ENCODE peak calls at places on chromosome 14, in six cellular contexts. One of them, this sample, is unnamed.

GRCh38 chr14:49972199-49972671 is 79.4 kb downstream of the ARF6 start:
- DNase-seq in adrenal gland: no peak
- DNase-seq in Caco-2: no peak
- DNase-seq in GM23338: no peak
- DNase-seq in AG10803: peak; percentile 82
- DNase-seq in HepG2: no peak
- DNase-seq in this sample: peak; percentile 79

GRCh38 chr14:60241091-60241490 is 7.9 kb upstream of the PPM1A start:
- DNase-seq in adrenal gland: no peak
- DNase-seq in Caco-2: no peak
- DNase-seq in GM23338: no peak
- DNase-seq in AG10803: no peak
- DNase-seq in HepG2: no peak
- DNase-seq in this sample: no peak

GRCh38 chr14:20712900-20713299 is 24.3 kb downstream of the ANG start:
- DNase-seq in adrenal gland: no peak
- DNase-seq in Caco-2: no peak
- DNase-seq in GM23338: no peak
- DNase-seq in AG10803: no peak
- DNase-seq in HepG2: no peak
- DNase-seq in this sample: no peak

GRCh38 chr14:94158239-94158888 is 15.8 kb upstream of the PPP4R4 start:
- DNase-seq in adrenal gland: no peak
- DNase-seq in Caco-2: no peak
- DNase-seq in GM23338: no peak
- DNase-seq in AG10803: no peak
- DNase-seq in HepG2: no peak
- DNase-seq in this sample: no peak

GRCh38 chr14:75290851-75291250 is 12.2 kb downstream of the FOS start:
- DNase-seq in adrenal gland: peak; percentile 25
- DNase-seq in Caco-2: no peak
- DNase-seq in GM23338: no peak
- DNase-seq in AG10803: no peak
- DNase-seq in HepG2: no peak
- DNase-seq in this sample: no peak

GRCh38 chr14:100067971-100068959 is 3.0 kb downstream of the EVL start:
- DNase-seq in adrenal gland: peak; percentile 64
- DNase-seq in Caco-2: no peak
- DNase-seq in GM23338: no peak
- DNase-seq in AG10803: no peak
- DNase-seq in HepG2: no peak
- DNase-seq in this sample: peak; percentile 34

GRCh38 chr14:64266206-64266605 is 28.0 kb downstream of the ESR2 start:
- DNase-seq in adrenal gland: no peak
- DNase-seq in Caco-2: no peak
- DNase-seq in GM23338: no peak
- DNase-seq in AG10803: peak; percentile 45
- DNase-seq in HepG2: no peak
- DNase-seq in this sample: no peak

GRCh38 chr14:101509730-101510371 is 51.4 kb upstream of the DIO3 start:
- DNase-seq in adrenal gland: no peak
- DNase-seq in Caco-2: no peak
- DNase-seq in GM23338: no peak
- DNase-seq in AG10803: no peak
- DNase-seq in HepG2: no peak
- DNase-seq in this sample: no peak

GRCh38 chr14:94588311-94588710 is 7.1 kb downstream of the SERPINA5 start:
- DNase-seq in adrenal gland: no peak
- DNase-seq in Caco-2: no peak
- DNase-seq in GM23338: no peak
- DNase-seq in AG10803: no peak
- DNase-seq in HepG2: no peak
- DNase-seq in this sample: no peak

DNA sequence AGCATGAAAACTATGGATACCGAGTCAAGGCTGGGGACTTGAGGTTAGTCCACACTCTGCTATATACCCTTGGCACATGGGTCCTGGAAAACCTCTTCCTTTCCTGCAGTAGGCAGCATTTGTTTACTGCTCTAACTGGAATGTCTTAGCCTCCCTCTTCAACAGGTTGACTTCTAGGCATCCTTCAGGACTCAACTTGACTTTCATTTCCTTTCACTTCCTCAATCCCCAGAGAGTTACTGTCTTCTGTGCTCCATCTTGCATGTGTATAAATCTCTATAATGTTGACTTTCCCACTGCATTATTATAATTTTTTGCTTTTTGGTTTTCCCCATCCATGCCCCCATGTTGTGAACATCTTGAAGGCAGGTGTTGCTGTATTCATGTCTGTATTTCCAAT is 107.9 kb downstream of the VRK1 start:
- DNase-seq in adrenal gland: no peak
- DNase-seq in Caco-2: no peak
- DNase-seq in GM23338: no peak
- DNase-seq in AG10803: no peak
- DNase-seq in HepG2: no peak
- DNase-seq in this sample: no peak
- H3K4me3 ChIP-seq in adrenal gland: no peak overlapping the region
- H3K4me3 ChIP-seq in Caco-2: no peak overlapping the region
- H3K4me3 ChIP-seq in GM23338: no peak overlapping the region
- H3K4me3 ChIP-seq in AG10803: no peak overlapping the region
- H3K4me3 ChIP-seq in HepG2: no peak overlapping the region
- H3K4me3 ChIP-seq in this sample: no peak overlapping the region

GRCh38 chr14:72544615-72545387 is 349.1 kb downstream of the DPF3 start:
- DNase-seq in adrenal gland: no peak
- DNase-seq in Caco-2: no peak
- DNase-seq in GM23338: peak; percentile 69
- DNase-seq in AG10803: peak; percentile 13
- DNase-seq in HepG2: no peak
- DNase-seq in this sample: no peak

GRCh38 chr14:72546359-72547035 is 347.4 kb downstream of the DPF3 start:
- DNase-seq in adrenal gland: no peak
- DNase-seq in Caco-2: no peak
- DNase-seq in GM23338: no peak
- DNase-seq in AG10803: no peak
- DNase-seq in HepG2: no peak
- DNase-seq in this sample: no peak

GRCh38 chr14:72543325-72543724 is 350.6 kb downstream of the DPF3 start:
- DNase-seq in adrenal gland: no peak
- DNase-seq in Caco-2: no peak
- DNase-seq in GM23338: no peak
- DNase-seq in AG10803: peak; percentile 42
- DNase-seq in HepG2: no peak
- DNase-seq in this sample: no peak

GRCh38 chr14:72547999-72548398 is 345.9 kb downstream of the DPF3 start:
- DNase-seq in adrenal gland: no peak
- DNase-seq in Caco-2: no peak
- DNase-seq in GM23338: no peak
- DNase-seq in AG10803: no peak
- DNase-seq in HepG2: no peak
- DNase-seq in this sample: no peak

DNA sequence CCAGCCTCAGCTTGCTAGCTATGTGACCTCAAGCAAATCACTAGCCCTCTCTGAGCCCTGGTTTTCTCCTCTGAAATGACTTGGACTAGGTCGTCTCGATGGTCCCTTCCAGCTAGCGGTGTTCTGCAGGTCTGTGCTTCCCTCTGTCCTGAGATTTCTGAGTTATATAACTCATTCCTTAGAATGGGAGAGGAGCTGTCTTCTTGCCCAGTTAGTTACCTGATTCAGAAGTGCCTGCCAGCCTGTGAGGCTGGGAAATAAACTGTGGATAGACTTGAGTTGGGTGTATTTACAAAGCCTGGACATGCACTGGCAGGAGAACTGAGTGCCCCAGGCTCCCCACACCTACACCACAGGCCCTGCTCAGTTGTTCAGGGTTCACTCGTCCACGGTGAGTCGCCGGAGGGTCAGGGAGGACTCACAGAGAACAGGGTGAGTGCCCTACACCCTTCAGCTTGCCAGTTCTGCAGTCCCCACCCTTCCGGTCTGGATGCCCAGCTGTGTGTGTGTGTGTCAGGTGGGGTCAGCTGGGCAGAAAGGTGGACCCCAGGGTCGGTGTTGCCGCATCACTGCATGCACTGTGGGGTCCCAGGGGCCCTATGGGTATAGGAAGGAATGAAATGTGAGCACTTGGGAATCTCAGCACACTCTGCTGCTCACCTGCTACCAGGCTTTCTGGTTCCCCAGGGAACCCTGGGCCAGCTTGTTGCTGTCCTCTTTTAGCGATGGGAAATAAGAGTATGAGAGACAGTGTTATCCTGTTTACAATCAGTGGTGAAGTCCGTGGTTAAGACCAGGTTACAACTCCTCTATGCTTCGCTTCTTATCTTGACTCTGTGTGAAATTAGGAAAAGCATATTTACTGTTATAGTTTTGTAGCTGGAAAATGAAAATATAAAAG is 348.2 kb downstream of the DPF3 start:
- DNase-seq in adrenal gland: no peak
- DNase-seq in Caco-2: no peak
- DNase-seq in GM23338: no peak
- DNase-seq in AG10803: no peak
- DNase-seq in HepG2: no peak
- DNase-seq in this sample: no peak
- H3K4me3 ChIP-seq in adrenal gland: no peak overlapping the region
- H3K4me3 ChIP-seq in Caco-2: no peak overlapping the region
- H3K4me3 ChIP-seq in GM23338: no peak overlapping the region
- H3K4me3 ChIP-seq in AG10803: no peak overlapping the region
- H3K4me3 ChIP-seq in HepG2: no peak overlapping the region
- H3K4me3 ChIP-seq in this sample: no peak overlapping the region

GRCh38 chr14:23207146-23207540 is 23.7 kb upstream of the SLC7A8 start:
- DNase-seq in adrenal gland: no peak
- DNase-seq in Caco-2: no peak
- DNase-seq in GM23338: peak; percentile 70
- DNase-seq in AG10803: no peak
- DNase-seq in HepG2: no peak
- DNase-seq in this sample: no peak

GRCh38 chr14:23208286-23208685 is 24.8 kb upstream of the SLC7A8 start:
- DNase-seq in adrenal gland: no peak
- DNase-seq in Caco-2: no peak
- DNase-seq in GM23338: no peak
- DNase-seq in AG10803: no peak
- DNase-seq in HepG2: no peak
- DNase-seq in this sample: no peak

GRCh38 chr14:23209651-23210423 is 26.4 kb upstream of the SLC7A8 start:
- DNase-seq in adrenal gland: no peak
- DNase-seq in Caco-2: no peak
- DNase-seq in GM23338: no peak
- DNase-seq in AG10803: no peak
- DNase-seq in HepG2: no peak
- DNase-seq in this sample: no peak

GRCh38 chr14:23202001-23202400 is 18.5 kb upstream of the SLC7A8 start:
- DNase-seq in adrenal gland: no peak
- DNase-seq in Caco-2: no peak
- DNase-seq in GM23338: no peak
- DNase-seq in AG10803: no peak
- DNase-seq in HepG2: no peak
- DNase-seq in this sample: no peak

DNA sequence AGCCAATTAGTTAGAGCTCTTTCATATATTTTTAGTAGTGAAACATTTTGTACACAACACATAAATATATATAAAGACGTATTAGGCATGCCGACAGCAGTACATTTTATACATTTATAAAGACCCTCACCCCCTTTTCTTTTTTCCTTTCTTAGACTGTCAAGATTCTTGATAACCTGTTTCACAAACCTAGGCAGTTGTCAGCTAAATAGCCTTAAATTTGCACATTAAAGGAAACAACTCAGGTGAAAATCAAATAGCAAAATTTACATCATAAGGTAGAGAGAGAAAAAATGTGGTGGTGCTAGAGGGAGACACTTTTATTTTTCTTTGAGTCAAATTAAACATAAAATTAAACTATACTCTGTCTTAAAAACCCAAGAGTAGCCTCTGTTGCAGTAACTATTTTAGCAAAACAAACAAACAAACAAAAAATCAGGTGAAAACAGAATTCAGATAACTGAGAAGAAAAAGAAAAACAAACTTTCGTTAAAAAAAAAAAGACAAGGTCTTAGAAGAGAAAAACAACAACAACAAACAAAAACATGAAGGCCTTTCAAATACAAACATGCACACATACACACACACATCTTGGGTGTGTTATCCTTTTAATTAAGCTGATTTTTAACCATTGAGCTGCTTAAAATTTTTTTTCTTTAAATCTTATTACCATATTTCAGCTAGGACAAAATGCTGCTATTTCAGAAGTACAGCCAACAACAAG is 23.1 kb upstream of the SLC7A8 start:
- DNase-seq in adrenal gland: no peak
- DNase-seq in Caco-2: no peak
- DNase-seq in GM23338: peak; percentile 49
- DNase-seq in AG10803: no peak
- DNase-seq in HepG2: no peak
- DNase-seq in this sample: no peak
- H3K4me3 ChIP-seq in adrenal gland: no peak overlapping the region
- H3K4me3 ChIP-seq in Caco-2: no peak overlapping the region
- H3K4me3 ChIP-seq in GM23338: peak overlapping the region; percentile 24
- H3K4me3 ChIP-seq in AG10803: no peak overlapping the region
- H3K4me3 ChIP-seq in HepG2: no peak overlapping the region
- H3K4me3 ChIP-seq in this sample: no peak overlapping the region

GRCh38 chr14:68970736-68971135 is 8.4 kb downstream of the ACTN1 start:
- DNase-seq in adrenal gland: no peak
- DNase-seq in Caco-2: no peak
- DNase-seq in GM23338: no peak
- DNase-seq in AG10803: no peak
- DNase-seq in HepG2: no peak
- DNase-seq in this sample: no peak

GRCh38 chr14:68970096-68970612 is 8.9 kb downstream of the ACTN1 start:
- DNase-seq in adrenal gland: no peak
- DNase-seq in Caco-2: peak; percentile 17
- DNase-seq in GM23338: peak; percentile 73
- DNase-seq in AG10803: no peak
- DNase-seq in HepG2: no peak
- DNase-seq in this sample: no peak

GRCh38 chr14:68972507-68973272 is 6.4 kb downstream of the ACTN1 start:
- DNase-seq in adrenal gland: no peak
- DNase-seq in Caco-2: no peak
- DNase-seq in GM23338: no peak
- DNase-seq in AG10803: no peak
- DNase-seq in HepG2: no peak
- DNase-seq in this sample: no peak

GRCh38 chr14:68973639-68974038 is 5.5 kb downstream of the ACTN1 start:
- DNase-seq in adrenal gland: no peak
- DNase-seq in Caco-2: no peak
- DNase-seq in GM23338: no peak
- DNase-seq in AG10803: no peak
- DNase-seq in HepG2: no peak
- DNase-seq in this sample: no peak

DNA sequence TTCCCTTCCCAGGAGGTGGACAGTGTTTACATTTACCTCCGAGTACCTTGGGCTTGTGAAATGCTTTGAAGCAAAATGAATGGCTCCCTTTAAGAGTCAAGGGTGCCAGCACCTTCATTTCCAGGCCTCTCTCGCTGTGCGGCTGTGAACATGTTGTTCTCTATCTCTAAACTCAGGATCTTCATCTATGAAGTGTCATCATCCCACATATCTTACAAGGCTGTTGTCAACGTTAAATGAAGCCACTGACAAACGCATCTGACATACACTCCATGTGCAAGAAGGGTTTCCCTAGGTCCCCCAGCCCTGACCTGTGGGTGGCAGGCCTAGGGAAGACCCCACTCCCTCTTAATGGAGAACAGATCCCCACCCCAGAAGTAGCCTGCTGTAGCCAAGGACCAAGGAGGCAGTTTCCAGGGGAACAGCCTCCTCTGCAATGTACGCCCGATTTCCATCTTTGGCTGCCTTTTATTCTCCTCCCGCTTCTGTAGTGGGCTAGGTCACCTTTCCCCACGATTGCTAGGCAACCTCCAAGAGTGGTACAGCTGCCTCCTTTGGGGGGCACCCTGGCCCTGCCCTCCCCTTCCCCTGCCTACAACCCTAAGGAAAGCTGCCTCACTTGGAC is 7.6 kb downstream of the ACTN1 start:
- DNase-seq in adrenal gland: no peak
- DNase-seq in Caco-2: no peak
- DNase-seq in GM23338: no peak
- DNase-seq in AG10803: no peak
- DNase-seq in HepG2: no peak
- DNase-seq in this sample: no peak
- H3K4me3 ChIP-seq in adrenal gland: no peak overlapping the region
- H3K4me3 ChIP-seq in Caco-2: no peak overlapping the region
- H3K4me3 ChIP-seq in GM23338: no peak overlapping the region
- H3K4me3 ChIP-seq in AG10803: no peak overlapping the region
- H3K4me3 ChIP-seq in HepG2: no peak overlapping the region
- H3K4me3 ChIP-seq in this sample: no peak overlapping the region